ENCODE peak calls at places on chromosome X, in six cellular contexts. S is fibroblast of lung, W is left lung, B is GM20000, L is suprapubic skin, R is endothelial cell. E is an unnamed sample.

GRCh38 chrX:19724409-19724808 is 163.0 kb downstream of the SH3KBP1 start:
- DNase-seq in S (no peak), W (no peak), B (no peak), L (no peak), R (no peak), E (no peak)

GRCh38 chrX:13147758-13148157 is 103.3 kb upstream of the FAM9C start:
- DNase-seq in S (peak; percentile 61), W (no peak), B (no peak), L (no peak), R (no peak), E (no peak)

GRCh38 chrX:69618803-69619202 is 2.9 kb downstream of the EDA start:
- DNase-seq in S (peak; percentile 28), W (no peak), B (peak; percentile 11), L (no peak), R (no peak), E (no peak)

GRCh38 chrX:39301041-39301440 is 499.8 kb downstream of the MID1IP1 start:
- DNase-seq in S (no peak), W (no peak), B (no peak), L (no peak), R (no peak), E (no peak)

GRCh38 chrX:153708415-153708814 is 15.8 kb downstream of the BCAP31 start:
- DNase-seq in S (peak; percentile 73), W (peak; percentile 74), B (no peak), L (peak; percentile 85), R (peak; percentile 73), E (no peak)

GRCh38 chrX:109826954-109827708 is 94.1 kb upstream of the ACSL4 start:
- DNase-seq in S (peak; percentile 58), W (no peak), B (no peak), L (no peak), R (no peak), E (no peak)

GRCh38 chrX:71637848-71638247 is 19.5 kb upstream of the CXCR3 start:
- DNase-seq in S (peak; percentile 12), W (no peak), B (no peak), L (no peak), R (no peak), E (no peak)

GRCh38 chrX:40877869-40878268 is 142.5 kb upstream of the MED14 start:
- DNase-seq in S (peak; percentile 67), W (no peak), B (no peak), L (no peak), R (no peak), E (no peak)

GRCh38 chrX:35016051-35016450 is 73.5 kb downstream of the FAM47B start:
- DNase-seq in S (no peak), W (no peak), B (no peak), L (no peak), R (no peak), E (no peak)

GRCh38 chrX:71464968-71465367 is 67.9 kb upstream of the OGT start:
- DNase-seq in S (no peak), W (no peak), B (no peak), L (no peak), R (no peak), E (no peak)

GRCh38 chrX:1210844-1211243 is 1.6 kb downstream of the CRLF2 start:
- DNase-seq in S (no peak), W (no peak), B (no peak), L (no peak), R (no peak), E (no peak)

GRCh38 chrX:22273714-22274317 is 1.1 kb downstream of the CBLL2 start:
- DNase-seq in S (no peak), W (no peak), B (no peak), L (no peak), R (no peak), E (no peak)

GRCh38 chrX:68462197-68462596 is 28.9 kb upstream of the OPHN1 start:
- DNase-seq in S (no peak), W (no peak), B (no peak), L (no peak), R (no peak), E (no peak)

GRCh38 chrX:39772057-39772832 is 325.5 kb downstream of the BCOR start:
- DNase-seq in S (peak; percentile 28), W (no peak), B (peak; percentile 16), L (no peak), R (peak; percentile 34), E (no peak)

GRCh38 chrX:133859336-133859735 is 126.1 kb downstream of the GPC3 start:
- DNase-seq in S (no peak), W (no peak), B (no peak), L (no peak), R (no peak), E (no peak)

GRCh38 chrX:138847930-138848329 is 136.4 kb upstream of the FGF13 start:
- DNase-seq in S (peak; percentile 37), W (no peak), B (no peak), L (no peak), R (no peak), E (no peak)

GRCh38 chrX:40189621-40190020 is 91.9 kb upstream of the BCOR start:
- DNase-seq in S (no peak), W (no peak), B (no peak), L (no peak), R (no peak), E (no peak)

GRCh38 chrX:46130246-46130645 is 415.0 kb downstream of the ZNF674 start:
- DNase-seq in S (no peak), W (no peak), B (no peak), L (no peak), R (no peak), E (no peak)

GRCh38 chrX:13768939-13769338 is 34.4 kb downstream of the OFD1 start:
- DNase-seq in S (no peak), W (no peak), B (no peak), L (no peak), R (no peak), E (no peak)

GRCh38 chrX:39928704-39929439 is 168.9 kb downstream of the BCOR start:
- DNase-seq in S (no peak), W (no peak), B (no peak), L (no peak), R (no peak), E (no peak)

GRCh38 chrX:133776072-133776471 is 209.3 kb downstream of the GPC3 start:
- DNase-seq in S (peak; percentile 9), W (no peak), B (no peak), L (no peak), R (peak; percentile 22), E (no peak)

GRCh38 chrX:109393859-109394258 is 88.0 kb downstream of the GUCY2F start:
- DNase-seq in S (no peak), W (no peak), B (peak; percentile 6), L (no peak), R (no peak), E (no peak)

GRCh38 chrX:113522814-113523213 is 682.2 kb upstream of the AMOT start:
- DNase-seq in S (no peak), W (no peak), B (peak; percentile 7), L (no peak), R (no peak), E (no peak)

GRCh38 chrX:103157511-103158316 is 57.2 kb upstream of the BEX4 start:
- DNase-seq in S (peak; percentile 56), W (no peak), B (peak; percentile 16), L (no peak), R (peak; percentile 13), E (no peak)

GRCh38 chrX:78945186-78945912 is at the start of gene P2RY10:
- DNase-seq in S (no peak), W (no peak), B (peak; percentile 18), L (no peak), R (no peak), E (no peak)

DNA sequence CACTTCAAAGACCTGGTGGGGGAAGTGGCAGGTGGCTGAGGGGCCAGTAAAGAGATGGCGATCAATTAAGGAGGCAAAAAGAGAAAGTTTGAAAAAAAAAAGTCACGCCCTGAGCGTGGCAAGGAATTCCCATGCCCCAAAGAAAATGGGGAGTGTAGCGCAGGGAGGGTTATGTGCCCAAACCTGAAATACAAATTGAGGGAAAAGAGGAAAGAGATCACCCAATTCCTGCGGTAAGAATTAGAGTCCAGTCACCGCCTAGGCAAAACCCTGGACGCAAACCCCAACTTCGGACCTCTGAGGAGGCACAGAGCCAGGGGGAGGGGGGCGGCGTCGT is 595 bp downstream of the ENOX2 start:
- DNase-seq in S (no peak), W (no peak), B (no peak), L (no peak), R (no peak), E (no peak)
- TF ChIP-seq CTCF in S (no peak), W (no peak), B (no peak), L (no peak), R (no peak), E (no peak)

DNA sequence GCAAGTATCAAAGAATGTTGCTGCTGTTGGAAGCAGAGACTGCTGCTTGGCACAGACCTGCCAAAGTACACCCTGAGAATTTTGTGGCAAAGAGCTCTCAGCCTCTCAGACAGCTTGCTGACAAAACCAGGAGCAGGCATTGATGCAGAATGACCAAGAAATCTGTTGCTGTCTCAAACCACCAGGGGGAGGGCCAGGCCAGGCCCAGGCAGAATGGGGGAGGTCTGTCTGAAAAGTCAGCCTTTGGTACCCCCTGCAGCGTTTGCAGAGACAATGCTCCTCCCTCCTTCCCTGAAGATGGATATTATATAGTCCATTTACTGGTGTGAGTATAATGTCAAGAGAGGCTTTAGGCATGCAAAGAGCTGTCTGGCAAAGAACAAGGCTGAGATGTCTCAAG is 52.9 kb upstream of the TRPC5OS start:
- DNase-seq in S (no peak), W (no peak), B (peak; percentile 2), L (no peak), R (peak; percentile 47), E (no peak)
- TF ChIP-seq CTCF in S (no peak), W (no peak), B (no peak), L (no peak), R (peak; percentile 52), E (peak; percentile 75)

DNA sequence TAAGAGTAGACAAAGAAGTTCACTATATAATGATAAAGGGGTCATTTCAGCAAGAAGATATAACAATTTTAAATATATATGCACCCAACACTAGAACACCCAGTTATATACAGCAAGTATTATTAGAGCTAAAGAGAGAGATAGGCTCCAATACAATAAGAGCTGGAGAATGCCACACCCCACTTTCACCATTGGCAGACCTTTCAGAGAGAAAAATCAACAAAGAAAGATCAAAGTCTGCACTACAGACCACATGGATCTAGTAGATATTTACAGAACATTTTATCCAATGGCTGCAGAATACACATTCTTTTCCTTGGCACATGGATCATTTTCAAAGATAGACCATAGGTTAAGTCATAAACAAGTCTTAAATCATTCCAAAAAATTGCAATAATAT is 479.7 kb upstream of the DIAPH2 start:
- DNase-seq in S (no peak), W (no peak), B (no peak), L (no peak), R (no peak), E (no peak)
- TF ChIP-seq CTCF in S (no peak), W (no peak), B (no peak), L (no peak), R (no peak), E (no peak)

DNA sequence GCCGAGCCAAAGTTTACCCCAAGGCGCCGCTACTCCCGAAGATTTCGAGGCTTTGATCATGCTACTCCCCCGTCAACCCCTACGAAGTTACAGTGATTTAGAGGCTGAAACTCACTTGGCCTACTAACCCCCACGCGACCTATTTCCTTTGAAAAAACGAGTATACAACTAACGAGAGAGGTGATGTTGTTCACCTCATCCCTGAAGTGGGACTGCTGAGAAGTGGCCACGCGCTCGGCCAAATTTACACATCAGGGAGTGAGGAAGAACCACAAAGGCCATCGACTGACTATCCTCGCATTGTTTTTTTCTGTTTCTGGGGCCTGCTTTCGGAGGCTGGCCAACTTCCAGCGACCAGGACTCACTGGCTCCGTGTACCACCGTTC is 37.7 kb downstream of the PGRMC1 start:
- DNase-seq in S (no peak), W (no peak), B (no peak), L (no peak), R (no peak), E (no peak)
- TF ChIP-seq CTCF in S (no peak), W (no peak), B (no peak), L (no peak), R (no peak), E (no peak)